ENCODE peak calls at places on chromosome 16, in five cellular contexts. R is GM06990; P is astrocyte; K is AG04450; U is CD4-positive, CD25-positive, alpha-beta regulatory T cell. I is an unnamed sample.

GRCh38 chr16:78249056-78249455 is 149.6 kb downstream of the WWOX start:
- DNase-seq in R (no peak), P (no peak), K (no peak), U (no peak), I (no peak)

GRCh38 chr16:87806608-87807546 is 41.1 kb upstream of the KLHDC4 start:
- DNase-seq in R (peak; percentile 80), P (peak; percentile 81), K (peak; percentile 78), U (peak; percentile 72), I (peak; percentile 79)

GRCh38 chr16:70746708-70747424 is 54.1 kb downstream of the VAC14 start:
- DNase-seq in R (no peak), P (peak; percentile 86), K (peak; percentile 82), U (peak; percentile 54), I (no peak)

GRCh38 chr16:8949536-8950418 is 13.9 kb downstream of the USP7 start:
- DNase-seq in R (no peak), P (peak; percentile 26), K (no peak), U (no peak), I (no peak)

GRCh38 chr16:11233727-11234376 is 22.2 kb downstream of the SOCS1 start:
- DNase-seq in R (no peak), P (no peak), K (no peak), U (peak; percentile 80), I (peak; percentile 74)

GRCh38 chr16:55526448-55526847 is 17.6 kb downstream of the LPCAT2 start:
- DNase-seq in R (no peak), P (peak; percentile 61), K (no peak), U (no peak), I (no peak)

GRCh38 chr16:81195907-81196534 is 42.5 kb upstream of the BCO1 start:
- DNase-seq in R (no peak), P (no peak), K (no peak), U (no peak), I (no peak)

GRCh38 chr16:25691519-25692091 is at the start of gene HS3ST4:
- DNase-seq in R (no peak), P (no peak), K (no peak), U (no peak), I (no peak)

DNA sequence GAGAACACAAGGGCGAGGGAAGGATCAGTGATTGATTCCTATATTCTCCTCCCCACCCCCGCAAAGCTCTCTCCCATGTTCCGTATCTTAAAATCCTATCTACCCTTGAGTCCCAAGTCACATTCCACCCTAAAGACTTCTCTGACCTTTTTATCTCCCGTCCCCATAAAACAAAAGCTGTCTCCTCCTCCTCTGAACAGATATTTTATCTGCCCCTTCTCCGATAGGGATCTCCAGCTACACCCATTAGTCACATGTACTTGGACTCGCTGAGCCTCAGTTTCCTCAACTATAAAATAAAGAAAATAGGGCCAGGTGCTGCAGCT is 12.8 kb downstream of the GGA2 start:
- DNase-seq in R (no peak), P (no peak), K (no peak), U (no peak), I (no peak)
- H3K27me3 ChIP-seq in R (no peaks in the 10 kb centered on the region), P (no peaks in the 10 kb centered on the region), K (no peaks in the 10 kb centered on the region), U (no peaks in the 10 kb centered on the region), I (no peaks in the 10 kb centered on the region)

GRCh38 chr16:67598527-67598926 is 36.2 kb downstream of the CTCF start:
- DNase-seq in R (no peak), P (no peak), K (peak; percentile 11), U (no peak), I (no peak)

GRCh38 chr16:67593288-67593687 is 31.0 kb downstream of the CTCF start:
- DNase-seq in R (no peak), P (no peak), K (no peak), U (no peak), I (no peak)

GRCh38 chr16:67594956-67595355 is 32.6 kb downstream of the CTCF start:
- DNase-seq in R (no peak), P (peak; percentile 80), K (no peak), U (peak; percentile 39), I (no peak)

GRCh38 chr16:67594256-67594915 is 32.1 kb downstream of the CTCF start:
- DNase-seq in R (no peak), P (no peak), K (no peak), U (no peak), I (no peak)

DNA sequence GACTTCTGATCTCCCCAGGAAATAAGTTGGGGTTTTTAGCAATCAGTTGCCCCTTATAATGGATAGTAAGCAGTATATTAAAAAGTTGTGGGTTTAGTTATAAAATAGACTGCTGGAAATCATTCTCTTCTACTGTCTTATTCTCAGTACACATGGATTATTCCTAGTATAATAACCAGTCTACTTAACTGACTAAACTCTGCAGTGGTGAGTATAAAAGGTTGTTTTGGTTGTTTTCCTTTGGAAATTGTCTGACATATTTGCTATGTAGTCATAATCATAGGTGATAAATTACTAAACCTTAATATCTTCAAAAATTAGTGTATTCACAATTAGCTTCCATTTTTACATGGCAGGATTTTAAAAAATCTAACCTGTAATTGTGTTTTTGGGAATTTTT is 31.4 kb downstream of the CTCF start:
- DNase-seq in R (no peak), P (no peak), K (no peak), U (no peak), I (no peak)
- H3K4me3 ChIP-seq in R (no peak overlapping the region), P (no peak overlapping the region), K (no peak overlapping the region), U (no peak overlapping the region), I (no peak overlapping the region)

GRCh38 chr16:86566966-86567700 is 504 bp downstream of the FOXC2 start:
- DNase-seq in R (no peak), P (peak; percentile 76), K (no peak), U (peak; percentile 22), I (no peak)

GRCh38 chr16:86565644-86566511 is 751 bp upstream of the FOXC2 start:
- DNase-seq in R (no peak), P (no peak), K (no peak), U (no peak), I (no peak)

GRCh38 chr16:86563489-86564345 is 2.9 kb upstream of the FOXC2 start:
- DNase-seq in R (peak; percentile 75), P (peak; percentile 62), K (peak; percentile 80), U (peak; percentile 89), I (peak; percentile 96)

GRCh38 chr16:86566601-86566965 is at the start of gene FOXC2:
- DNase-seq in R (no peak), P (peak; percentile 92), K (peak; percentile 81), U (peak; percentile 60), I (peak; percentile 37)

GRCh38 chr16:86565181-86565631 is 1.4 kb upstream of the FOXC2 start:
- DNase-seq in R (no peak), P (no peak), K (no peak), U (no peak), I (no peak)
- H3K27me3 ChIP-seq in R (peaks cover 3% of the 10 kb centered on the region), P (no peaks in the 10 kb centered on the region), K (peaks cover 2% of the 10 kb centered on the region), U (peaks cover 28% of the 10 kb centered on the region), I (peaks cover 51% of the 10 kb centered on the region)

GRCh38 chr16:74743045-74743667 is 31.5 kb downstream of the FA2H start:
- DNase-seq in R (no peak), P (no peak), K (no peak), U (no peak), I (no peak)

GRCh38 chr16:74744566-74744965 is 30.1 kb downstream of the FA2H start:
- DNase-seq in R (no peak), P (no peak), K (no peak), U (no peak), I (no peak)

GRCh38 chr16:74742051-74742481 is 32.6 kb downstream of the FA2H start:
- DNase-seq in R (no peak), P (peak; percentile 32), K (no peak), U (no peak), I (peak; percentile 58)

GRCh38 chr16:74745109-74745615 is 29.5 kb downstream of the FA2H start:
- DNase-seq in R (no peak), P (no peak), K (no peak), U (no peak), I (no peak)

GRCh38 chr16:74743668-74744299 is 30.8 kb downstream of the FA2H start:
- DNase-seq in R (no peak), P (peak; percentile 55), K (peak; percentile 20), U (no peak), I (peak; percentile 20)
- H3K4me3 ChIP-seq in R (no peak overlapping the region), P (no peak overlapping the region), K (no peak overlapping the region), U (no peak overlapping the region), I (peak overlapping the region; percentile 13)

DNA sequence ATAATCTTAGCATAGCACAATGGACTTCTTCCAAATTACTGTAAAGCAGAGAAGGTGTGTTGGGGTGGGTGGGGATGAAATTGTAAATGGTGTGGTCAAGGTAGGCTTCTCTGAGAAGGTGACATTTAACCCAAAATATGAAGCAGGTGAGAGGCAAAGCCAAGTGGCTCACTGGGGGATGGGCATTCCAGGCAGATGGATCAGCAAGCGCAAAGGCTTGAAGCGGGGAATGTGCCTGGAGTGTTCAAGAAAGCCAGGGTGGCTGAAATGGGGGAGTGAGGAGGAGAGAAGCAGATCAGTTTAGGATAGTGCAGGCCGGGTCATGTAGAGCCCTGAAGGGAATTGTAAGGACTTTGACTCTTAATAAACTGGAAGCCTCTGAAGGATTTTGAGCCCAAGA is 14.6 kb downstream of the CACNG3 start:
- DNase-seq in R (no peak), P (no peak), K (no peak), U (no peak), I (no peak)
- H3K27me3 ChIP-seq in R (no peaks in the 10 kb centered on the region), P (no peaks in the 10 kb centered on the region), K (no peaks in the 10 kb centered on the region), U (peaks cover 2% of the 10 kb centered on the region), I (no peaks in the 10 kb centered on the region)

GRCh38 chr16:2174396-2175131 is 19.0 kb downstream of the TRAF7 start:
- DNase-seq in R (no peak), P (no peak), K (no peak), U (no peak), I (no peak)
- H3K4me3 ChIP-seq in R (no peak overlapping the region), P (no peak overlapping the region), K (no peak overlapping the region), U (no peak overlapping the region), I (no peak overlapping the region)

GRCh38 chr16:82456683-82457082 is 170.1 kb upstream of the CDH13 start:
- DNase-seq in R (peak; percentile 10), P (peak; percentile 41), K (no peak), U (peak; percentile 30), I (peak; percentile 69)

GRCh38 chr16:82459580-82460256 is 167.1 kb upstream of the CDH13 start:
- DNase-seq in R (no peak), P (no peak), K (no peak), U (no peak), I (no peak)

GRCh38 chr16:82464192-82464591 is 162.6 kb upstream of the CDH13 start:
- DNase-seq in R (no peak), P (no peak), K (no peak), U (no peak), I (no peak)

DNA sequence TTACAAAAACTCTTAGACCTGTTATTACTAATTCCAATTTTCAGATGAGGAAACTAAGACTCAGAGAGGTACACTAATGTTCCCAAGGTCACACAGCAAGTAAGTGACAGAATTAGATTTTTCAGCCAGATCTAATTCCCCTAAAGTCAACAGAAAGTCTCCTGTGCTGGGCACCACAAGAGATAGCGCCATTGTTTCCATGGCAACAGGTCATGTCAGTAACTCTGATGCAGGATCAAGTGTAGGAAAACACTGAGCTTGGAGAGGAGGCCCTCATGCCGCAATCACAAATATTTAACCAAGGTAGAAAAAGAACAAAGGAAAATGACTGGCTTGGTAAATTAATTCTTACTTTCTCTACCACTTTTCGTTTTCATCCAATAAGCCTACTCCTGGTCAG is 166.0 kb upstream of the CDH13 start:
- DNase-seq in R (no peak), P (no peak), K (no peak), U (no peak), I (no peak)
- H3K27me3 ChIP-seq in R (no peaks in the 10 kb centered on the region), P (peaks cover 11% of the 10 kb centered on the region), K (peaks cover 7% of the 10 kb centered on the region), U (no peaks in the 10 kb centered on the region), I (no peaks in the 10 kb centered on the region)

GRCh38 chr16:86740817-86741799 is 162.8 kb downstream of the FOXL1 start:
- DNase-seq in R (no peak), P (peak; percentile 91), K (no peak), U (no peak), I (peak; percentile 26)
- H3K4me3 ChIP-seq in R (no peak overlapping the region), P (peak overlapping the region; percentile 54), K (peak overlapping the region; percentile 50), U (no peak overlapping the region), I (no peak overlapping the region)